ENCODE peak calls at places on chromosome 20, in five cellular contexts. Q, D, R, U and S are unnamed samples.
A peak's percentile ranks its signal among the peaks of the same experiment; 100 is the strongest.

GRCh38 chr20:48463916-48464315 is 363.9 kb downstream of the PREX1 start:
- DNase-seq in D (no peak), U (peak; percentile 7), R (no peak), Q (no peak), S (peak; percentile 77)

GRCh38 chr20:40991181-40991889 is 37.3 kb upstream of the TOP1 start:
- DNase-seq in R (no peak), U (no peak), D (peak; percentile 94), Q (no peak), S (peak; percentile 23)

GRCh38 chr20:63775096-63775978 is 35.8 kb downstream of the SLC2A4RG start:
- DNase-seq in Q (no peak), U (peak; percentile 93), R (peak; percentile 34), D (no peak), S (peak; percentile 96)

GRCh38 chr20:61046721-61047351 is 205.2 kb upstream of the CDH4 start:
- DNase-seq in R (no peak), D (no peak), Q (no peak), U (no peak), S (no peak)

GRCh38 chr20:44460795-44461141 is 14.9 kb upstream of the TTPAL start:
- DNase-seq in R (no peak), Q (no peak), D (no peak), U (no peak), S (peak; percentile 39)

GRCh38 chr20:56979125-56979524 is 287.3 kb downstream of the BMP7 start:
- DNase-seq in U (no peak), R (no peak), Q (no peak), D (no peak), S (no peak)

GRCh38 chr20:24484081-24484450 is 14.6 kb downstream of the SYNDIG1 start:
- DNase-seq in U (no peak), D (no peak), Q (no peak), R (no peak), S (no peak)

GRCh38 chr20:672975-673604 is 2.5 kb downstream of the SCRT2 start:
- DNase-seq in R (no peak), Q (no peak), D (no peak), U (peak; percentile 51), S (peak; percentile 58)

GRCh38 chr20:63337786-63338420 is 23.2 kb downstream of the CHRNA4 start:
- DNase-seq in R (no peak), U (no peak), D (no peak), Q (no peak), S (peak; percentile 84)

GRCh38 chr20:51640743-51641142 is 98.2 kb upstream of the NFATC2 start:
- DNase-seq in U (no peak), Q (no peak), D (no peak), R (no peak), S (no peak)

GRCh38 chr20:10060223-10060622 is 25.4 kb downstream of the ANKEF1 start:
- DNase-seq in R (no peak), U (peak; percentile 41), Q (no peak), D (no peak), S (peak; percentile 55)

GRCh38 chr20:37823276-37823980 is 79.5 kb upstream of the VSTM2L start:
- DNase-seq in Q (no peak), R (no peak), U (no peak), D (no peak), S (peak; percentile 54)

GRCh38 chr20:51562334-51563140 is 20.0 kb upstream of the NFATC2 start:
- DNase-seq in D (peak; percentile 8), R (no peak), Q (peak; percentile 57), U (peak; percentile 59), S (peak; percentile 95)

GRCh38 chr20:1897486-1897885 is 2.3 kb downstream of the SIRPA start:
- DNase-seq in D (no peak), Q (no peak), U (no peak), R (no peak), S (no peak)

GRCh38 chr20:16701296-16701695 is 28.5 kb upstream of the SNRPB2 start:
- DNase-seq in Q (peak; percentile 30), U (no peak), R (no peak), D (no peak), S (no peak)

GRCh38 chr20:39445095-39445494 is 483.0 kb downstream of the DHX35 start:
- DNase-seq in Q (no peak), R (no peak), U (no peak), D (no peak), S (no peak)

GRCh38 chr20:20568604-20569205 is 143.7 kb downstream of the RALGAPA2 start:
- DNase-seq in R (no peak), D (no peak), U (peak; percentile 39), Q (no peak), S (peak; percentile 60)

GRCh38 chr20:51326241-51326819 is 216.2 kb downstream of the NFATC2 start:
- DNase-seq in U (peak; percentile 46), D (no peak), Q (peak; percentile 63), R (peak; percentile 39), S (peak; percentile 61)

GRCh38 chr20:64065973-64066341 is 3.0 kb downstream of the TCEA2 start:
- DNase-seq in D (no peak), R (peak; percentile 43), U (no peak), Q (no peak), S (no peak)

GRCh38 chr20:41923604-41924003 is 305.4 kb upstream of the CHD6 start:
- DNase-seq in D (no peak), R (no peak), U (no peak), Q (no peak), S (peak; percentile 51)

GRCh38 chr20:18496042-18496441 is 983 bp downstream of the RBBP9 start:
- DNase-seq in D (no peak), Q (no peak), R (no peak), U (peak; percentile 16), S (peak; percentile 55)

GRCh38 chr20:46559001-46559400 is 8.5 kb upstream of the OCSTAMP start:
- DNase-seq in Q (no peak), R (no peak), U (no peak), D (no peak), S (no peak)

GRCh38 chr20:38725458-38725958 is 1.2 kb downstream of the SLC32A1 start:
- DNase-seq in D (no peak), U (no peak), Q (no peak), R (no peak), S (no peak)

GRCh38 chr20:19506021-19506420 is 252.0 kb upstream of the RIN2 start:
- DNase-seq in Q (no peak), D (no peak), U (no peak), R (no peak), S (no peak)

GRCh38 chr20:32155017-32155965 is 45.8 kb downstream of the TM9SF4 start:
- DNase-seq in U (peak; percentile 75), Q (peak; percentile 71), R (no peak), D (peak; percentile 21), S (peak; percentile 89)

GRCh38 chr20:59123677-59124060 is 40.0 kb upstream of the ZNF831 start:
- DNase-seq in R (no peak), D (no peak), U (no peak), Q (no peak), S (peak; percentile 86)

GRCh38 chr20:14245368-14245970 is 91.9 kb downstream of the FLRT3 start:
- DNase-seq in R (no peak), Q (no peak), U (no peak), D (no peak), S (no peak)

GRCh38 chr20:14712302-14712739 is 374.9 kb upstream of the FLRT3 start:
- DNase-seq in Q (no peak), D (no peak), R (no peak), U (no peak), S (no peak)

GRCh38 chr20:49661560-49662329 is 51.9 kb downstream of the B4GALT5 start:
- DNase-seq in U (no peak), R (no peak), Q (no peak), D (no peak), S (no peak)

GRCh38 chr20:31594558-31595379 is 10.3 kb upstream of the ID1 start:
- DNase-seq in U (no peak), Q (peak; percentile 31), R (no peak), D (no peak), S (peak; percentile 87)

GRCh38 chr20:52010541-52010940 is 181.0 kb downstream of the ZFP64 start:
- DNase-seq in U (no peak), D (no peak), R (no peak), Q (no peak), S (no peak)

GRCh38 chr20:4434681-4435080 is 287.0 kb upstream of the PRND start:
- DNase-seq in Q (no peak), R (no peak), D (no peak), U (no peak), S (no peak)